ENCODE peak calls at places on chromosomes 6 and 20, in five cellular contexts. O, A, Y, L and D are unnamed samples.

GRCh38 chr20:61817061-61817460 is 248.6 kb downstream of the TAF4 start:
- DNase-seq in O (no peak), A (no peak), Y (no peak), L (no peak), D (no peak)

GRCh38 chr20:33450867-33451266 is 7.3 kb upstream of the SNTA1 start:
- DNase-seq in O (no peak), A (no peak), Y (no peak), L (no peak), D (peak; percentile 13)

GRCh38 chr20:9515761-9516657 is 1.6 kb downstream of the LAMP5 start:
- DNase-seq in O (peak; percentile 6), A (no peak), Y (no peak), L (no peak), D (no peak)

GRCh38 chr6:10999994-11000393 is 44.1 kb downstream of the ELOVL2 start:
- DNase-seq in O (peak; percentile 23), A (no peak), Y (no peak), L (no peak), D (no peak)

GRCh38 chr6:26224940-26225847 is 138.0 kb downstream of the HFE start:
- DNase-seq in O (peak; percentile 89), A (no peak), Y (no peak), L (no peak), D (no peak)

GRCh38 chr6:38522322-38522721 is 117.4 kb downstream of the BTBD9 start:
- DNase-seq in O (no peak), A (no peak), Y (no peak), L (no peak), D (peak; percentile 55)

GRCh38 chr20:46558511-46558959 is 8.1 kb upstream of the OCSTAMP start:
- DNase-seq in O (peak; percentile 91), A (peak; percentile 73), Y (no peak), L (no peak), D (peak; percentile 59)

GRCh38 chr20:50385733-50386640 is 124.2 kb upstream of the PTPN1 start:
- DNase-seq in O (no peak), A (no peak), Y (peak; percentile 34), L (no peak), D (no peak)

GRCh38 chr6:170063431-170063830 is 227.4 kb downstream of the DLL1 start:
- DNase-seq in O (no peak), A (no peak), Y (no peak), L (no peak), D (no peak)

GRCh38 chr6:157217198-157217893 is 106.0 kb downstream of the TMEM242 start:
- DNase-seq in O (no peak), A (no peak), Y (no peak), L (no peak), D (no peak)

DNA sequence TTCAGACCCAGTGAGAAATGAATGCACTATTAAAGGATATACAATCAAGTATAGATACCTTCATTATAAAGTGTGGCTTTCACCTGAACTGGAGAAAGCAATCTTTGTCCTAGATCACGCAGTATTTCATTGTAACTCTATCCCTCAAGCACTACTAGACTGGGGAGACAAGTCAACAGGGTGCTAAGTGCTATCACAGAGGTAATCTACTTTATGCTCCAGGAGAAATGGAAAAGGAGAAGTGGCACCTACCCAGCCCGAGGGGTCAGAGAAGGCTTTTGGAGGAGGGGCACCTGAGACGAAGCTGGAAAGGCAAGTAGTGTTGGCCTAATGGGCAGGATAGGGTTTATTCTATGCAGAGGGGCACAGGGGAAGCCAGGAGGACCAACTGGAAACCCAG is 17.1 kb downstream of the ZHX3 start:
- DNase-seq in O (no peak), A (no peak), Y (no peak), L (no peak), D (no peak)
- TF ChIP-seq JUN in O (no peak), A (no peak), Y (no peak), L (no peak), D (no peak)

GRCh38 chr6:69976591-69977090 is 110.3 kb downstream of the COL19A1 start:
- DNase-seq in O (no peak), A (no peak), Y (no peak), L (no peak), D (no peak)
- H3K9me3 ChIP-seq in O (no peaks in the 10 kb centered on the region), A (no peaks in the 10 kb centered on the region), Y (no peaks in the 10 kb centered on the region), L (no peaks in the 10 kb centered on the region), D (no peaks in the 10 kb centered on the region)

DNA sequence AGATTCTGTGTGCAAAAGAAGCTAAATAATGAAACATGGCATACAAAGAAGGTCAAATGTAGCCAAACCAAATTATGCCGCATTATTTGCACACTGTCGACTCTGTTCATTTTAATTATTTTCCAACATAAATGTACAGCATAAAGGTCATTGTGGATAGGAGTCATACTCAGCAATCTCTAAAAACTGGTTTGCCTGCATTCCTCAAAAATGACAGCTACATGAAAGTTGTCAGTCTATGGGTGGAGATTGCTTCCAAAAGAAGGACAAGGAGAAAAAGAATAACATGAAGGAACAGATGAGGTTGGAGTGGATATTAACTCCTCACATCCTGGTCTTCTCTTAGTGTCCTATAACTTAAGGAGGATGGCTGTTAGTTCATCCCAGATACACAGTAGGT is 123.0 kb upstream of the STXBP5 start:
- DNase-seq in O (no peak), A (no peak), Y (no peak), L (no peak), D (no peak)
- TF ChIP-seq JUN in O (no peak), A (no peak), Y (no peak), L (no peak), D (no peak)

GRCh38 chr6:118456982-118457381 is 91.1 kb upstream of the PLN start:
- DNase-seq in O (no peak), A (no peak), Y (no peak), L (no peak), D (no peak)

DNA sequence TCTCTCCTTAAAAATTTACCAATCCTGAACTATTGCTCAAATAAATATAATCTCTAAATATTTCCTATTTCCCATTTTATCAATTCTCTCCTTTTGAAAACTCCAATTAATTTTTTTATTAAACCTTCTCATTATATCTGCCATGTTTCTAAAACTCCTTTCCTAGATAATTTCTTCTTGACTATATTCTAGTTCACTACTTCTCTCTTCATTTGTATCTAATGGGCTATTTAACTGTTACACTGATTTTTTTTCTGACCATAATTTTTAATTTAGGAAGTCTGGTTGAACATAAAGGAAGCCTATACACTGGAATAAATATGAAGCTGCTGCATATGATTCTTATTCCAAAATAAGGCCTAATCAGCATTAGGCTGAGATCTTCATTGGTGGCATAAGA is 96.3 kb upstream of the PLN start:
- DNase-seq in O (no peak), A (no peak), Y (no peak), L (no peak), D (no peak)
- H3K9me3 ChIP-seq in O (no peaks in the 10 kb centered on the region), A (peaks cover 35% of the 10 kb centered on the region), Y (peaks cover 4% of the 10 kb centered on the region), L (peaks cover 36% of the 10 kb centered on the region), D (peaks cover 2% of the 10 kb centered on the region)

GRCh38 chr6:24403501-24403824 is 727 bp downstream of the MRS2 start:
- DNase-seq in O (no peak), A (no peak), Y (no peak), L (no peak), D (no peak)
- TF ChIP-seq JUN in O (no peak), A (no peak), Y (no peak), L (no peak), D (no peak)